ENCODE peak calls at places on chromosomes 2 and 18, in four cellular contexts. P is K562, B is A549, Q is GM12878. V is an unnamed sample.

GRCh38 chr2:143083636-143084035 is 45.6 kb upstream of the ARHGAP15 start:
- DNase-seq in B (no peak), P (no peak), Q (no peak), V (no peak)

GRCh38 chr2:101150306-101151140 is 659 bp downstream of the TBC1D8 start:
- DNase-seq in B (no peak), Q (no peak), P (peak; percentile 51), V (no peak)

GRCh38 chr2:75998451-75998850 is 287.7 kb upstream of the GCFC2 start:
- DNase-seq in P (no peak), B (no peak), Q (no peak), V (no peak)

GRCh38 chr2:127416486-127417001 is 1.7 kb upstream of the PROC start:
- DNase-seq in P (no peak), B (no peak), Q (no peak), V (no peak)

GRCh38 chr2:104862061-104862941 is 8.4 kb downstream of the POU3F3 start:
- DNase-seq in P (no peak), Q (no peak), B (no peak), V (no peak)

GRCh38 chr2:140210963-140211362 is 1430.8 kb upstream of the NXPH2 start:
- DNase-seq in Q (no peak), P (no peak), B (no peak), V (no peak)

GRCh38 chr2:236718207-236718992 is 148.8 kb downstream of the ACKR3 start:
- DNase-seq in Q (no peak), P (no peak), B (no peak), V (no peak)

GRCh38 chr2:99662761-99663341 is 173.0 kb upstream of the REV1 start:
- DNase-seq in B (no peak), Q (no peak), P (no peak), V (no peak)

GRCh38 chr2:213216461-213216860 is 65.0 kb upstream of the IKZF2 start:
- DNase-seq in P (no peak), B (no peak), Q (no peak), V (no peak)

GRCh38 chr2:31270871-31271270 is 36.9 kb downstream of the EHD3 start:
- DNase-seq in P (no peak), Q (no peak), B (no peak), V (no peak)

DNA sequence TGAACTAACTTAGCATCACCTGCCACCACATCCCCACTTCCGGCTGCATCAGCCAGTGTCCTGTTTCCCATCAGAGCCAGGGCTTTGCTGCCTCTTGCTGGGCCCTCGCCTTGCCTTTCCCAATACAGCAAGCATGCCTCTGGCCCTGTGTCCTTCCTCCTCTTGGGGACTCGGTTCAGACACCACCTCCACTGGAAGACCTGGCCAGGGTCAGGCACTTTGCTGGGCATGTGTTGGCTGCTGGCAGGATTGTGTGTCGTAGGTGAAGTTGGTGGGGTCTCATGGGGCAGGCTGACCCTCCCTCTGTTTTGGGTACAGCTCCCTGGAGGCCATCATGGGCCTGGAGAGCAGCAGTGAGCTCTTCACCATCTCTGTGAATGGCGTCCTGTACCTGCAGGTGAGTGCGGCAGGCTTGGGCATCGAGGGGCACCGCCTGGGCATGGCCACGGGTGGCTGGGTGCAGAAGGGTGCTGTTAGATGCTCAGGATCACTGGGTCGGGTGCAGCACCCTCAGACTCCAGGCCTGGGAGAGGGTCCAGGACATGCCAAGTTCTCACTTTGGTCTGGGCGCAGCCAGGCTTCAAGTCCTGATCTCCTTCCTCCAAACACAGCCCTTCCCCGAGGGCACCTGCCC is 6.6 kb downstream of the ERFE start:
- DNase-seq in Q (no peak), B (no peak), P (no peak), V (no peak)
- TF ChIP-seq POLR2AphosphoS2 in Q (no peak), B (no peak), P (no peak), V (no peak)

GRCh38 chr18:55268146-55268545 is 308.9 kb upstream of the CCDC68 start:
- DNase-seq in B (no peak), P (no peak), Q (peak; percentile 94), V (no peak)

GRCh38 chr18:55269632-55270031 is 310.4 kb upstream of the CCDC68 start:
- DNase-seq in B (no peak), Q (no peak), P (no peak), V (no peak)

GRCh38 chr18:55275042-55275897 is 312.7 kb downstream of the TCF4 start:
- DNase-seq in B (peak; percentile 23), Q (no peak), P (no peak), V (no peak)

GRCh38 chr18:55268629-55269275 is 309.5 kb upstream of the CCDC68 start:
- DNase-seq in Q (peak; percentile 62), P (no peak), B (no peak), V (no peak)

GRCh38 chr18:55272510-55273243 is 313.4 kb upstream of the CCDC68 start:
- DNase-seq in Q (no peak), B (no peak), P (no peak), V (no peak)
- TF ChIP-seq POLR2AphosphoS2 in Q (no peak), B (no peak), P (no peak), V (no peak)

DNA sequence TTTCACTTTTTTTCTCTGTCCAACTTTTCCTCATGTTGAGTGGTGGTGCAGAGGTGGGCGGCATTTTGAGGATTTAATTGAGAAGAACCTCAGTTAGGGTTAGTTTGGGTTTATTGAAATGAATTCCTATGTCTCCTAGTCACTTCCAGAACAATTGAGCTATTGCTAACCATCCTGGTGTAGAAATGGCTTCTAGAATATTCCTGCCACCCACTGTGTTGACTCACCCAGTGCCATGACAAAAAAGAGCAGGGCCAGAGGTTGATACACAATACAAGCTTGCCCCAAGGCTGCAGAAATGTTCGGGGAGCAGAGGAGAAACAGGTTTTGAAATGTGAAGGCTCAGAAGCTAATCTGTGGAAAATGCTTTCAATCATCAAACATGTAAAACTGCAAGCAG is 167.1 kb upstream of the TRIB2 start:
- DNase-seq in B (no peak), P (no peak), Q (no peak), V (no peak)
- TF ChIP-seq POLR2AphosphoS2 in B (no peak), P (no peak), Q (no peak), V (no peak)

DNA sequence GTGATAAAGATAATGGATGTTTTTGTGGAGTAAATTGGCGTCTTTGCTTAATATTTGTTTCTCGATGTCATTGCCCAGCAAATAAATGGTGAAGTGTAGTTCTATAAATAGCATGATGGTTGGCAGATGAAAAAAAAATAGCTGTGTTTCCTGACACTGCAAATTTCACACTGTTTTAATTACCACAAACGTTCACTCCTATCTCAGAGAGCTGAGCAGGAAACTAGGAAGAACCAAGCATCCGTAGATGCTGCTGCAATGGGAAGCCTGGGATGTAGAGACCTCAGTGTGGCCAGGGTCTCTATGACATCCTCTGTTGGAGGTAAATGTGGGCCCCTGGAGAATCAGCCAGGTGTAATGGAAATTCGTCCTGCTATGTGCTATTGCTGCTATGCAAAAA is 183.1 kb downstream of the CYRIA start:
- DNase-seq in Q (no peak), P (no peak), B (no peak), V (no peak)
- TF ChIP-seq POLR2AphosphoS2 in Q (no peak), P (no peak), B (no peak), V (no peak)

DNA sequence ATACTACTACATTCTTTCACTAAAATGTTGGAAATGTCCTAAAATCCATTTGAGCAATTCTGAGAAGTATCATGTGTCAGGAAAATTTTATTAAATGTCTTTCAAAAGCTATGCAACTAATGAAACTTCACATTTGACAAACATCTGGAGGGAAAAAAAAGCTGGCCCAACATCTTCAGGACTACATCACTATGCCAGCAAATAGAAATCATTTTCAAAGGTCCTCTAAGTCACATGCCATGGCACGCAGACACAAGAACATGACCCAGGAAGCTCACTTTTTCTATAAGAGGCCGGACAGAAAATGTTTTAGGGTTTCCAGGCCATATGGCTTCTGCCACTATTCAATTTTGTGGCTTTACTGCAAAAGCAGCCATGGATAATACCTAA is 11.6 kb downstream of the KANSL3 start:
- DNase-seq in Q (no peak), P (no peak), B (no peak), V (no peak)
- TF ChIP-seq POLR2AphosphoS2 in Q (no peak), P (no peak), B (no peak), V (no peak)

DNA sequence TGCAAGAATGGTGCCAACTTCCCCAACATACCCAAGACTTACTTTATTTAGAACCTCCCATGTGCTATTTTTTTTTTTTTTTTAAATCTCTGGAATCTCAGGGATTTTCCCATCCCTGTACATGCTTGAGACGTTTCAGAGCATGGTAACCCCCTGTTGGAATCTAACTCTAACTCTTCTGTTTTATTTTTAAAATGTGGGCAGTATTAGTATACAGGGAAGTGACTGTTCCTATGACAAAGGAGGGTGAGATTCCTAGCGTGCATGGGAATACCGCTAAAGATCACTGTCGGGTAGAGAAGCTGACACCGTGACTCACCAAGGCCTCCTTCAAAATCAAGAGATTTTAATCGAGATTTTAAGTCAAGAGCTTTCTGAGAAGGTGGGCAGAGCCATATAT is 188.0 kb upstream of the ZEB2 start:
- DNase-seq in B (no peak), P (no peak), Q (no peak), V (no peak)
- TF ChIP-seq POLR2AphosphoS2 in B (no peak), P (no peak), Q (no peak), V (no peak)

GRCh38 chr2:200454839-200455801 is 54.7 kb downstream of the KCTD18 start:
- DNase-seq in P (no peak), Q (peak; percentile 66), B (peak; percentile 33), V (peak; percentile 15)
- TF ChIP-seq POLR2AphosphoS2 in P (no peak), Q (no peak), B (no peak), V (no peak)

DNA sequence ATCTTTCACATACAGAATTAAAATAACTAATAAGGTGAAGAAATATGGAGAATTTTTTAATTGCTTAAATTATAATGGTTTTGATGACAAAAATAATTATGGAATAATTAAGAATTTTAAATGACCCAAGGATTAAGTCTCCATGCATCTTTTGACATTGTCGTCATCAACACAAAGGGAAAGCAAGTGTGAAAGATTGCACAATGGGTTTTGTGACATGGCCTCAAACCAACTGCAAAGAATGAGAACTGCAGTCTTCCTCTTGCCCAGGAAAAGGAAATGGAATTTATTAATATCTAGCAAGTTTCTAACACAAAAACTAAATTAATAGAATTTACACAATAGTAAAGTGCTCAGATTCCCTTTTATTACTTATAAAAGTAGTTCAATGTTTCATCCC is 329.1 kb upstream of the PKDCC start:
- DNase-seq in Q (no peak), B (no peak), P (no peak), V (no peak)
- TF ChIP-seq POLR2AphosphoS2 in Q (no peak), B (no peak), P (no peak), V (no peak)

V was measured in HepG2.